ENCODE peak calls at places on chromosomes 4 and X, in ten cellular contexts. F is GM10248, Z is HFFc6, C is WTC11, S is BE2C, T is HFF-Myc, Q is adrenal gland, L is fibroblast of pulmonary artery, I is upper lobe of right lung, E is mesothelial cell of epicardium. U is an unnamed sample.

GRCh38 chr4:3241905-3242304 is 7.1 kb upstream of the MSANTD1 start:
- DNase-seq in F (no peak), Z (no peak), C (no peak), S (no peak), T (peak), Q (no peak), L (peak), I (no peak), E (no peak), U (no peak)

GRCh38 chr4:26227827-26228226 is 93.0 kb upstream of the RBPJ start:
- DNase-seq in F (no peak), Z (no peak), C (no peak), S (no peak), T (no peak), Q (peak), L (no peak), I (no peak), E (no peak), U (no peak)

GRCh38 chrX:130053236-130053635 is 57.1 kb downstream of the ELF4 start:
- DNase-seq in F (no peak), Z (no peak), C (no peak), S (no peak), T (no peak), Q (no peak), L (no peak), I (no peak), E (no peak), U (no peak)

GRCh38 chr4:118783887-118784286 is 52.0 kb downstream of the SEC24D start:
- DNase-seq in F (no peak), Z (no peak), C (no peak), S (peak), T (no peak), Q (no peak), L (peak), I (no peak), E (no peak), U (no peak)

GRCh38 chr4:55180980-55181379 is 55.6 kb upstream of the KDR start:
- DNase-seq in F (no peak), Z (no peak), C (no peak), S (no peak), T (no peak), Q (no peak), L (no peak), I (no peak), E (no peak), U (no peak)

GRCh38 chr4:87005369-87005689 is 70.5 kb downstream of the AFF1 start:
- DNase-seq in F (no peak), Z (no peak), C (no peak), S (no peak), T (no peak), Q (no peak), L (no peak), I (no peak), E (no peak), U (no peak)

GRCh38 chr4:6422105-6422504 is 50.3 kb downstream of the PPP2R2C start:
- DNase-seq in F (no peak), Z (no peak), C (no peak), S (no peak), T (no peak), Q (no peak), L (no peak), I (peak), E (no peak), U (no peak)

GRCh38 chr4:37670249-37670648 is 15.9 kb downstream of the RELL1 start:
- DNase-seq in F (no peak), Z (no peak), C (no peak), S (no peak), T (no peak), Q (no peak), L (no peak), I (no peak), E (no peak), U (no peak)

GRCh38 chr4:54109226-54110018 is 9.5 kb downstream of the GSX2 start:
- DNase-seq in F (no peak), Z (no peak), C (peak), S (no peak), T (no peak), Q (no peak), L (no peak), I (no peak), E (no peak), U (no peak)

GRCh38 chr4:4625488-4625887 is 83.6 kb upstream of the STX18 start:
- DNase-seq in F (no peak), Z (peak), C (no peak), S (no peak), T (peak), Q (no peak), L (peak), I (no peak), E (no peak), U (no peak)

GRCh38 chr4:3215733-3216132 is 33.2 kb upstream of the MSANTD1 start:
- DNase-seq in F (no peak), Z (no peak), C (no peak), S (no peak), T (no peak), Q (no peak), L (no peak), I (peak), E (no peak), U (no peak)

GRCh38 chr4:55729306-55730142 is 90.1 kb upstream of the EXOC1L start:
- DNase-seq in F (no peak), Z (no peak), C (no peak), S (no peak), T (no peak), Q (no peak), L (no peak), I (no peak), E (no peak), U (no peak)

GRCh38 chr4:142331646-142332045 is 514.5 kb downstream of the INPP4B start:
- DNase-seq in F (no peak), Z (peak), C (no peak), S (no peak), T (no peak), Q (peak), L (no peak), I (no peak), E (no peak), U (no peak)

GRCh38 chrX:130887392-130887791 is 15.6 kb downstream of the ENOX2 start:
- DNase-seq in F (no peak), Z (no peak), C (no peak), S (no peak), T (no peak), Q (no peak), L (no peak), I (no peak), E (no peak), U (no peak)

GRCh38 chr4:105280338-105280809 is 133.7 kb downstream of the TET2 start:
- DNase-seq in F (no peak), Z (peak), C (no peak), S (no peak), T (peak), Q (no peak), L (peak), I (no peak), E (no peak), U (no peak)

GRCh38 chr4:84530871-84531270 is 31.8 kb upstream of the NKX6-1 start:
- DNase-seq in F (no peak), Z (peak), C (no peak), S (no peak), T (peak), Q (no peak), L (peak), I (no peak), E (no peak), U (no peak)

GRCh38 chr4:183249854-183250253 is 70.2 kb downstream of the CLDN22 start:
- DNase-seq in F (peak), Z (peak), C (no peak), S (peak), T (peak), Q (no peak), L (peak), I (no peak), E (no peak), U (peak)

GRCh38 chr4:123466080-123466785 is 69.6 kb downstream of the SPRY1 start:
- DNase-seq in F (no peak), Z (no peak), C (no peak), S (no peak), T (no peak), Q (no peak), L (no peak), I (no peak), E (no peak), U (no peak)

GRCh38 chr4:20512053-20512810 is 188.0 kb upstream of the PACRGL start:
- DNase-seq in F (no peak), Z (no peak), C (no peak), S (no peak), T (no peak), Q (no peak), L (peak), I (no peak), E (no peak), U (no peak)

GRCh38 chr4:57080781-57081650 is 29.2 kb downstream of the IGFBP7 start:
- DNase-seq in F (no peak), Z (peak), C (no peak), S (no peak), T (peak), Q (peak), L (peak), I (no peak), E (no peak), U (no peak)

GRCh38 chr4:76485450-76485849 is 50.4 kb downstream of the SHROOM3 start:
- DNase-seq in F (no peak), Z (no peak), C (no peak), S (no peak), T (no peak), Q (no peak), L (peak), I (no peak), E (no peak), U (no peak)

GRCh38 chr4:10619220-10619619 is 65.3 kb downstream of the CLNK start:
- DNase-seq in F (no peak), Z (no peak), C (no peak), S (no peak), T (peak), Q (no peak), L (peak), I (no peak), E (no peak), U (no peak)

GRCh38 chrX:39705299-39705698 is 392.5 kb downstream of the BCOR start:
- DNase-seq in F (no peak), Z (peak), C (no peak), S (peak), T (peak), Q (peak), L (peak), I (peak), E (no peak), U (no peak)

GRCh38 chrX:14581081-14581480 is 51.7 kb downstream of the GLRA2 start:
- DNase-seq in F (no peak), Z (no peak), C (no peak), S (no peak), T (no peak), Q (no peak), L (no peak), I (no peak), E (no peak), U (no peak)

GRCh38 chr4:118337954-118338353 is 14.8 kb downstream of the PRSS12 start:
- DNase-seq in F (no peak), Z (peak), C (no peak), S (peak), T (no peak), Q (no peak), L (no peak), I (no peak), E (no peak), U (no peak)

GRCh38 chr4:70392057-70392776 is 5.5 kb upstream of the OPRPN start:
- DNase-seq in F (no peak), Z (no peak), C (no peak), S (no peak), T (no peak), Q (no peak), L (no peak), I (no peak), E (no peak), U (no peak)

GRCh38 chrX:120299928-120300327 is 11.3 kb downstream of the TMEM255A start:
- DNase-seq in F (no peak), Z (no peak), C (no peak), S (no peak), T (no peak), Q (no peak), L (no peak), I (no peak), E (no peak), U (no peak)

GRCh38 chr4:173913496-173913895 is 370.0 kb downstream of the FBXO8 start:
- DNase-seq in F (no peak), Z (no peak), C (no peak), S (no peak), T (no peak), Q (no peak), L (no peak), I (no peak), E (no peak), U (no peak)

GRCh38 chrX:109472939-109473713 is 8.8 kb downstream of the GUCY2F start:
- DNase-seq in F (peak), Z (peak), C (peak), S (peak), T (no peak), Q (peak), L (peak), I (no peak), E (no peak), U (peak)

GRCh38 chrX:72346306-72346949 is 40.7 kb upstream of the CITED1 start:
- DNase-seq in F (no peak), Z (no peak), C (peak), S (no peak), T (no peak), Q (no peak), L (no peak), I (no peak), E (no peak), U (no peak)

GRCh38 chr4:109902559-109903251 is 10.0 kb upstream of the EGF start:
- DNase-seq in F (no peak), Z (no peak), C (no peak), S (no peak), T (no peak), Q (no peak), L (no peak), I (no peak), E (no peak), U (no peak)

GRCh38 chr4:154908168-154908567 is 127.1 kb downstream of the RBM46 start:
- DNase-seq in F (no peak), Z (no peak), C (no peak), S (no peak), T (no peak), Q (no peak), L (no peak), I (no peak), E (no peak), U (no peak)

GRCh38 chr4:94722270-94722669 is 35.5 kb upstream of the BMPR1B start:
- DNase-seq in F (no peak), Z (no peak), C (no peak), S (no peak), T (no peak), Q (no peak), L (no peak), I (no peak), E (no peak), U (no peak)
- TF ChIP-seq CTCF in F (no peak), Z (no peak), C (no peak), S (no peak), T (no peak), Q (no peak), L (no peak), I (no peak), E (no peak), U (no peak)

GRCh38 chrX:47560831-47561652 is at the start of gene ARAF:
- DNase-seq in F (peak), Z (peak), C (peak), S (peak), T (peak), Q (peak), L (peak), I (peak), E (peak), U (peak)

GRCh38 chrX:47563801-47564315 is 2.9 kb downstream of the ARAF start:
- DNase-seq in F (no peak), Z (peak), C (no peak), S (no peak), T (no peak), Q (no peak), L (peak), I (no peak), E (no peak), U (peak)

GRCh38 chrX:47564438-47565085 is 3.6 kb downstream of the ARAF start:
- DNase-seq in F (no peak), Z (no peak), C (no peak), S (no peak), T (no peak), Q (no peak), L (no peak), I (no peak), E (no peak), U (peak)

GRCh38 chrX:47561653-47562151 is 697 bp downstream of the ARAF start:
- DNase-seq in F (no peak), Z (no peak), C (no peak), S (no peak), T (no peak), Q (no peak), L (no peak), I (no peak), E (no peak), U (peak)

DNA sequence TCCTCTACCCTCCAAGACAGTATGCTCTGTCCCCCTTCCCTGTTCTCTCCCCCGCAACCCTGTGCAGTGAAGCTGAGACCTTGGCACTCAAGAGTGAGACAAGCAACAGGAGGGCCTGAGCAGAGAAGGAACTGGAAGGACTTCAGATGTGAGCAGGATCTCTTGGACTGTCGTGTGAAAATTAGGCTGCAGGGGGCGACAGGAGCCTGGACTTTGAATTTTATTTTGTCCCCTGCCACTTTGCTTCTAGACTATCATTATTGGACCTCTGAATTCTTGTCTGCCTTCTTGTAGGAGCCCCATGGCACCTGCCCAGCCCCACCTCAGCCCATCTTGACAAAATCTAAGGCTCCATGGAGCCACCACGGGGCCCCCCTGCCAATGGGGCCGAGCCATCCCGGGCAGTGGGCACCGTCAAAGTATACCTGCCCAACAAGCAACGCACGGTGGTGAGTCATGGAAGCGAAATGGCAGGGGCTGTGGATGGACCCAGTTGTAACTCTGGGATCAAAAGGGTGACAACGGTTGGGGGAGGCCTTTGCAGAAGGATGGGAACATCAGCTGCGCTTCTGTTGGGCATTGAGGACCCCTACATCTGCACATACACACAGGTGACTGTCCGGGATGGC is 1.7 kb downstream of the ARAF start:
- DNase-seq in F (peak), Z (no peak), C (no peak), S (no peak), T (no peak), Q (no peak), L (peak), I (no peak), E (no peak), U (no peak)
- TF ChIP-seq CTCF in F (peak), Z (peak), C (peak), S (peak), T (peak), Q (peak), L (peak), I (peak), E (no peak), U (peak)

GRCh38 chrX:132375941-132376340 is 112.9 kb downstream of the MBNL3 start:
- DNase-seq in F (no peak), Z (no peak), C (no peak), S (no peak), T (no peak), Q (no peak), L (no peak), I (no peak), E (no peak), U (no peak)
- TF ChIP-seq CTCF in F (no peak), Z (peak), C (no peak), S (peak), T (peak), Q (no peak), L (peak), I (no peak), E (no peak), U (no peak)

GRCh38 chr4:7721984-7722551 is 217.6 kb downstream of the AFAP1 start:
- DNase-seq in F (no peak), Z (no peak), C (no peak), S (no peak), T (no peak), Q (peak), L (peak), I (no peak), E (no peak), U (no peak)
- TF ChIP-seq CTCF in F (no peak), Z (peak), C (no peak), S (peak), T (no peak), Q (peak), L (peak), I (no peak), E (peak), U (no peak)

DNA sequence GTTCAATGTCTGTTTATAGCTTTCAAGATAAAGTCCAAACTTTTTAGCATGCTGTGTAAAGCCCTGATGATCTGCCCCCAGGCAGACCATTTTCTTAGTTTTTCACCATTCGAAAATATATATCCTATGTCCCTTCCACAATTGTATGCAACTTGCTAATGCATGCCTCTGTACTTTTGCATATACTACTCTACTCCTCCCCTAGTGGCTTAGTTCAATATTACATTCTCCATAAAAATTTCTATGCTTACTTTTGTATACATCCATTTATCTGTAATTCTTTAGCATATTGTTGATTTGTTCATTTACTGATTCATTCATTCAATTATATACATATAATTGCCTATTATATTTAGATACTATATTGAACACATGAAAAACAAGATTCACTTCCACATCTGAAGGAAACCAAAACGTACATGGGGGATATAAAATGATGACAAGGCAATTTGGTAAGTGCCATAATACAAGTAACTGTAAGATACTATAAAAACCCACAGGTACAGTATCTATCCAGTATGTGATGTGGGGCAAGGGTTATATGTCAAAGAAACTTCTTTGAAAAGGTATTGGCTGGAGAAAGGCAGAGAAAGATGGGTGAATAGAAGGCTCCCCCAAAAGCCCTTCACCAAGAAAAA is 902.5 kb downstream of the FAM133A start:
- DNase-seq in F (no peak), Z (no peak), C (no peak), S (no peak), T (no peak), Q (no peak), L (no peak), I (no peak), E (no peak), U (no peak)
- TF ChIP-seq CTCF in F (no peak), Z (peak), C (no peak), S (no peak), T (no peak), Q (peak), L (no peak), I (no peak), E (peak), U (no peak)

U was measured in GM13976.